ENCODE peak calls at places on chromosomes 13 and 19, in ten cellular contexts. H is mesenteric fat pad; O is progenitor cell of endocrine pancreas; X is AG09309; A is kidney epithelial cell; J is fibroblast of pulmonary artery; Q is islet precursor cell; K is NCI-H510A treated with DMSO at 0.1 percent for 48 hours; I is stimulated activated CD8-positive, alpha-beta memory T cell treated with anti-CD3 and anti-CD28 coated beads, Interleukin-4, amount 100 ng/mL, for 48 hours; Z is AML-193. W is an unnamed sample.

GRCh38 chr13:94701313-94702180 is 10.8 kb downstream of the SOX21 start:
- DNase-seq in H (no peak), O (no peak), X (no peak), A (no peak), J (no peak), Q (peak; percentile 52), K (no peak), I (no peak), Z (no peak), W (no peak)

GRCh38 chr13:31880849-31881494 is 141.6 kb downstream of the RXFP2 start:
- DNase-seq in H (no peak), O (no peak), X (no peak), A (no peak), J (no peak), Q (no peak), K (no peak), I (no peak), Z (no peak), W (no peak)

GRCh38 chr13:113639661-113640262 is 18.2 kb downstream of the ATP4B start:
- DNase-seq in H (peak; percentile 86), O (no peak), X (no peak), A (no peak), J (no peak), Q (peak; percentile 47), K (no peak), I (no peak), Z (no peak), W (no peak)

GRCh38 chr13:95607363-95607762 is 37.1 kb downstream of the DZIP1 start:
- DNase-seq in H (no peak), O (no peak), X (peak; percentile 13), A (peak; percentile 54), J (peak; percentile 80), Q (no peak), K (peak; percentile 48), I (no peak), Z (no peak), W (no peak)

GRCh38 chr13:95137096-95137495 is 164.2 kb downstream of the ABCC4 start:
- DNase-seq in H (no peak), O (no peak), X (no peak), A (peak; percentile 7), J (no peak), Q (no peak), K (no peak), I (no peak), Z (no peak), W (no peak)

GRCh38 chr13:27474751-27475268 is 24.4 kb upstream of the MTIF3 start:
- DNase-seq in H (no peak), O (no peak), X (no peak), A (no peak), J (no peak), Q (no peak), K (no peak), I (no peak), Z (no peak), W (no peak)

GRCh38 chr19:38421856-38422255 is 4.2 kb downstream of the RASGRP4 start:
- DNase-seq in H (no peak), O (no peak), X (no peak), A (no peak), J (no peak), Q (no peak), K (no peak), I (no peak), Z (no peak), W (no peak)

GRCh38 chr13:82088781-82089180 is 1747.9 kb upstream of the SPRY2 start:
- DNase-seq in H (no peak), O (no peak), X (no peak), A (no peak), J (peak; percentile 3), Q (no peak), K (no peak), I (no peak), Z (no peak), W (no peak)

GRCh38 chr13:23330356-23330755 is 103.1 kb downstream of the SACS start:
- DNase-seq in H (no peak), O (no peak), X (no peak), A (no peak), J (no peak), Q (no peak), K (no peak), I (no peak), Z (no peak), W (no peak)

GRCh38 chr13:112065521-112065866 is 1.5 kb upstream of the SOX1 start:
- DNase-seq in H (no peak), O (no peak), X (no peak), A (no peak), J (no peak), Q (no peak), K (no peak), I (no peak), Z (no peak), W (no peak)

GRCh38 chr13:62014299-62014698 is 598.6 kb upstream of the PCDH20 start:
- DNase-seq in H (no peak), O (no peak), X (no peak), A (no peak), J (peak; percentile 23), Q (no peak), K (peak; percentile 6), I (no peak), Z (peak; percentile 17), W (no peak)

GRCh38 chr19:6680141-6680540 is 10.2 kb upstream of the TNFSF14 start:
- DNase-seq in H (no peak), O (no peak), X (no peak), A (no peak), J (no peak), Q (no peak), K (no peak), I (no peak), Z (no peak), W (no peak)

GRCh38 chr19:46602392-46603194 is 1.5 kb downstream of the CALM3 start:
- DNase-seq in H (peak; percentile 80), O (no peak), X (no peak), A (no peak), J (no peak), Q (peak; percentile 54), K (no peak), I (peak; percentile 73), Z (no peak), W (no peak)

GRCh38 chr19:10363789-10364281 is 16.5 kb downstream of the TYK2 start:
- DNase-seq in H (no peak), O (no peak), X (no peak), A (peak; percentile 39), J (no peak), Q (peak; percentile 71), K (no peak), I (no peak), Z (no peak), W (no peak)

GRCh38 chr19:46269085-46269484 is 27.8 kb upstream of the HIF3A start:
- DNase-seq in H (no peak), O (no peak), X (no peak), A (no peak), J (no peak), Q (no peak), K (no peak), I (no peak), Z (no peak), W (no peak)

GRCh38 chr19:6616011-6616410 is 25.1 kb upstream of the CD70 start:
- DNase-seq in H (no peak), O (no peak), X (peak; percentile 25), A (no peak), J (peak; percentile 36), Q (no peak), K (no peak), I (no peak), Z (no peak), W (no peak)

GRCh38 chr13:44842158-44842557 is 147.1 kb downstream of the NUFIP1 start:
- DNase-seq in H (no peak), O (no peak), X (no peak), A (no peak), J (peak; percentile 58), Q (no peak), K (no peak), I (no peak), Z (no peak), W (no peak)

GRCh38 chr13:44142911-44143665 is 230.5 kb upstream of the SERP2 start:
- DNase-seq in H (no peak), O (no peak), X (no peak), A (peak; percentile 85), J (peak; percentile 31), Q (no peak), K (no peak), I (no peak), Z (no peak), W (no peak)

GRCh38 chr19:51702103-51702753 is 9.1 kb downstream of the SPACA6 start:
- DNase-seq in H (peak; percentile 93), O (peak; percentile 69), X (no peak), A (no peak), J (peak; percentile 58), Q (peak; percentile 93), K (no peak), I (peak; percentile 76), Z (no peak), W (no peak)

GRCh38 chr13:48412881-48413351 is at the start of gene LPAR6:
- DNase-seq in H (no peak), O (no peak), X (no peak), A (no peak), J (peak; percentile 88), Q (peak; percentile 67), K (no peak), I (no peak), Z (peak; percentile 73), W (peak; percentile 22)

GRCh38 chr19:29841559-29842367 is 30.0 kb downstream of the CCNE1 start:
- DNase-seq in H (no peak), O (no peak), X (no peak), A (no peak), J (peak; percentile 43), Q (peak; percentile 94), K (no peak), I (no peak), Z (no peak), W (peak; percentile 37)

GRCh38 chr13:109465151-109465550 is 321.2 kb downstream of the IRS2 start:
- DNase-seq in H (no peak), O (no peak), X (peak; percentile 18), A (no peak), J (no peak), Q (no peak), K (no peak), I (no peak), Z (no peak), W (no peak)

GRCh38 chr19:6739390-6739883 is at the start of gene TRIP10:
- DNase-seq in H (no peak), O (peak; percentile 62), X (no peak), A (no peak), J (peak; percentile 83), Q (peak; percentile 86), K (peak; percentile 41), I (peak; percentile 85), Z (peak; percentile 58), W (peak; percentile 72)

GRCh38 chr19:566403-566802 is 6.0 kb upstream of the BSG start:
- DNase-seq in H (no peak), O (no peak), X (peak; percentile 81), A (no peak), J (peak; percentile 90), Q (peak; percentile 86), K (no peak), I (no peak), Z (peak; percentile 71), W (no peak)